ENCODE peak calls at places on chromosomes 7 and 10, in ten cellular contexts. One of them, this sample, is unnamed.

GRCh38 chr7:31253486-31253885 is 87.0 kb downstream of the NEUROD6 start:
- DNase-seq in fibroblast of lung: no peak
- DNase-seq in lower leg skin: no peak
- DNase-seq in nephron progenitor cell: no peak
- DNase-seq in epithelial cell of esophagus: no peak
- DNase-seq in GM23338: peak; percentile 53
- DNase-seq in spleen: no peak
- DNase-seq in kidney: no peak
- DNase-seq in MM.1S: no peak
- DNase-seq in fibroblast of mammary gland: no peak
- DNase-seq in this sample: no peak

GRCh38 chr7:149355390-149356048 is 93.5 kb downstream of the ZNF783 start:
- DNase-seq in fibroblast of lung: no peak
- DNase-seq in lower leg skin: no peak
- DNase-seq in nephron progenitor cell: no peak
- DNase-seq in epithelial cell of esophagus: peak; percentile 76
- DNase-seq in GM23338: peak; percentile 93
- DNase-seq in spleen: no peak
- DNase-seq in kidney: no peak
- DNase-seq in MM.1S: no peak
- DNase-seq in fibroblast of mammary gland: peak; percentile 32
- DNase-seq in this sample: no peak

GRCh38 chr7:45174966-45175765 is 17.6 kb downstream of the RAMP3 start:
- DNase-seq in fibroblast of lung: no peak
- DNase-seq in lower leg skin: no peak
- DNase-seq in nephron progenitor cell: no peak
- DNase-seq in epithelial cell of esophagus: no peak
- DNase-seq in GM23338: no peak
- DNase-seq in spleen: peak; percentile 48
- DNase-seq in kidney: peak; percentile 42
- DNase-seq in MM.1S: no peak
- DNase-seq in fibroblast of mammary gland: no peak
- DNase-seq in this sample: no peak

GRCh38 chr10:114548662-114549061 is 109.4 kb downstream of the ABLIM1 start:
- DNase-seq in fibroblast of lung: peak; percentile 74
- DNase-seq in lower leg skin: no peak
- DNase-seq in nephron progenitor cell: peak; percentile 37
- DNase-seq in epithelial cell of esophagus: peak; percentile 57
- DNase-seq in GM23338: peak; percentile 72
- DNase-seq in spleen: no peak
- DNase-seq in kidney: no peak
- DNase-seq in MM.1S: no peak
- DNase-seq in fibroblast of mammary gland: peak; percentile 70
- DNase-seq in this sample: no peak

GRCh38 chr10:126158537-126158936 is 229.7 kb downstream of the ADAM12 start:
- DNase-seq in fibroblast of lung: no peak
- DNase-seq in lower leg skin: no peak
- DNase-seq in nephron progenitor cell: no peak
- DNase-seq in epithelial cell of esophagus: no peak
- DNase-seq in GM23338: no peak
- DNase-seq in spleen: no peak
- DNase-seq in kidney: no peak
- DNase-seq in MM.1S: no peak
- DNase-seq in fibroblast of mammary gland: no peak
- DNase-seq in this sample: no peak

GRCh38 chr10:84088626-84089025 is 50.7 kb upstream of the GHITM start:
- DNase-seq in fibroblast of lung: no peak
- DNase-seq in lower leg skin: no peak
- DNase-seq in nephron progenitor cell: no peak
- DNase-seq in epithelial cell of esophagus: no peak
- DNase-seq in GM23338: no peak
- DNase-seq in spleen: no peak
- DNase-seq in kidney: no peak
- DNase-seq in MM.1S: no peak
- DNase-seq in fibroblast of mammary gland: peak; percentile 23
- DNase-seq in this sample: no peak

GRCh38 chr7:17706734-17707133 is 233.6 kb downstream of the SNX13 start:
- DNase-seq in fibroblast of lung: peak; percentile 85
- DNase-seq in lower leg skin: no peak
- DNase-seq in nephron progenitor cell: peak; percentile 52
- DNase-seq in epithelial cell of esophagus: peak; percentile 80
- DNase-seq in GM23338: peak; percentile 86
- DNase-seq in spleen: no peak
- DNase-seq in kidney: no peak
- DNase-seq in MM.1S: peak; percentile 75
- DNase-seq in fibroblast of mammary gland: peak; percentile 78
- DNase-seq in this sample: no peak

GRCh38 chr7:134502463-134502862 is 24.9 kb upstream of the AKR1B10 start:
- DNase-seq in fibroblast of lung: peak; percentile 84
- DNase-seq in lower leg skin: peak; percentile 87
- DNase-seq in nephron progenitor cell: no peak
- DNase-seq in epithelial cell of esophagus: peak; percentile 80
- DNase-seq in GM23338: no peak
- DNase-seq in spleen: no peak
- DNase-seq in kidney: no peak
- DNase-seq in MM.1S: no peak
- DNase-seq in fibroblast of mammary gland: peak; percentile 84
- DNase-seq in this sample: no peak

GRCh38 chr10:117431160-117431559 is 55.9 kb upstream of the PDZD8 start:
- DNase-seq in fibroblast of lung: no peak
- DNase-seq in lower leg skin: no peak
- DNase-seq in nephron progenitor cell: no peak
- DNase-seq in epithelial cell of esophagus: peak; percentile 70
- DNase-seq in GM23338: no peak
- DNase-seq in spleen: no peak
- DNase-seq in kidney: no peak
- DNase-seq in MM.1S: no peak
- DNase-seq in fibroblast of mammary gland: peak; percentile 76
- DNase-seq in this sample: no peak
- TF ChIP-seq CTCF in fibroblast of lung: no peak
- TF ChIP-seq CTCF in lower leg skin: no peak
- TF ChIP-seq CTCF in nephron progenitor cell: no peak
- TF ChIP-seq CTCF in epithelial cell of esophagus: peak; percentile 49
- TF ChIP-seq CTCF in GM23338: peak; percentile 12
- TF ChIP-seq CTCF in spleen: no peak
- TF ChIP-seq CTCF in kidney: no peak
- TF ChIP-seq CTCF in MM.1S: no peak
- TF ChIP-seq CTCF in fibroblast of mammary gland: peak; percentile 55
- TF ChIP-seq CTCF in this sample: no peak

DNA sequence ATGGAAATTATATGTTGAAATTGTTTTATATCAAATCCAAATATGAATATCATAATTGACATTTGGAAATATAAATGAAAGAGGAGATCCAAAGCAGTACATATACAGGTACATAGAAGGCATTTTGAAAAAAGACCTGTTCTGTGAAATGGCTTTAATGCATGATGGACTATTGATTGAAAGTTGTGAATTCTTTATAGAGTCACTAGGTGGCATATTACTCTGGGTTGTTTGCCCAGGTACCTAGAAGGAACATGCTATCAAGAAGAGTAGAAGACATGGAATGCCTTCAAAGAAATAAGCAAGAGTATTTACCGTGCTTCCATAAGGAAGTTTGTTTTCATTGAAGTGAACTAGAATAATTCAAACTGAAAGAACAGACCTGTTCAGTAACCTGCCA is 160.0 kb upstream of the ANK3 start:
- DNase-seq in fibroblast of lung: peak; percentile 27
- DNase-seq in lower leg skin: no peak
- DNase-seq in nephron progenitor cell: no peak
- DNase-seq in epithelial cell of esophagus: peak; percentile 65
- DNase-seq in GM23338: peak; percentile 44
- DNase-seq in spleen: no peak
- DNase-seq in kidney: no peak
- DNase-seq in MM.1S: peak; percentile 55
- DNase-seq in fibroblast of mammary gland: peak; percentile 27
- DNase-seq in this sample: no peak
- TF ChIP-seq CTCF in fibroblast of lung: peak; percentile 36
- TF ChIP-seq CTCF in lower leg skin: no peak
- TF ChIP-seq CTCF in nephron progenitor cell: peak; percentile 28
- TF ChIP-seq CTCF in epithelial cell of esophagus: peak; percentile 56
- TF ChIP-seq CTCF in GM23338: peak; percentile 56
- TF ChIP-seq CTCF in spleen: no peak
- TF ChIP-seq CTCF in kidney: peak; percentile 5
- TF ChIP-seq CTCF in MM.1S: peak; percentile 56
- TF ChIP-seq CTCF in fibroblast of mammary gland: peak; percentile 32
- TF ChIP-seq CTCF in this sample: no peak

GRCh38 chr10:86349474-86349873 is 17.1 kb downstream of the GRID1 start:
- DNase-seq in fibroblast of lung: no peak
- DNase-seq in lower leg skin: no peak
- DNase-seq in nephron progenitor cell: peak; percentile 60
- DNase-seq in epithelial cell of esophagus: no peak
- DNase-seq in GM23338: peak; percentile 89
- DNase-seq in spleen: peak; percentile 43
- DNase-seq in kidney: peak; percentile 8
- DNase-seq in MM.1S: no peak
- DNase-seq in fibroblast of mammary gland: no peak
- DNase-seq in this sample: no peak
- TF ChIP-seq CTCF in fibroblast of lung: peak; percentile 35
- TF ChIP-seq CTCF in lower leg skin: no peak
- TF ChIP-seq CTCF in nephron progenitor cell: peak; percentile 72
- TF ChIP-seq CTCF in epithelial cell of esophagus: no peak
- TF ChIP-seq CTCF in GM23338: peak; percentile 91
- TF ChIP-seq CTCF in spleen: no peak
- TF ChIP-seq CTCF in kidney: no peak
- TF ChIP-seq CTCF in MM.1S: peak; percentile 30
- TF ChIP-seq CTCF in fibroblast of mammary gland: peak; percentile 22
- TF ChIP-seq CTCF in this sample: no peak

GRCh38 chr7:2567663-2568238 is 9.0 kb downstream of the IQCE start:
- DNase-seq in fibroblast of lung: peak; percentile 53
- DNase-seq in lower leg skin: no peak
- DNase-seq in nephron progenitor cell: peak; percentile 36
- DNase-seq in epithelial cell of esophagus: peak; percentile 34
- DNase-seq in GM23338: peak; percentile 76
- DNase-seq in spleen: no peak
- DNase-seq in kidney: no peak
- DNase-seq in MM.1S: no peak
- DNase-seq in fibroblast of mammary gland: peak; percentile 61
- DNase-seq in this sample: no peak

GRCh38 chr7:2566348-2566889 is 7.6 kb downstream of the IQCE start:
- DNase-seq in fibroblast of lung: no peak
- DNase-seq in lower leg skin: no peak
- DNase-seq in nephron progenitor cell: no peak
- DNase-seq in epithelial cell of esophagus: no peak
- DNase-seq in GM23338: no peak
- DNase-seq in spleen: peak; percentile 29
- DNase-seq in kidney: no peak
- DNase-seq in MM.1S: no peak
- DNase-seq in fibroblast of mammary gland: peak; percentile 6
- DNase-seq in this sample: no peak

GRCh38 chr7:2568521-2569223 is 9.9 kb downstream of the IQCE start:
- DNase-seq in fibroblast of lung: no peak
- DNase-seq in lower leg skin: no peak
- DNase-seq in nephron progenitor cell: no peak
- DNase-seq in epithelial cell of esophagus: no peak
- DNase-seq in GM23338: no peak
- DNase-seq in spleen: no peak
- DNase-seq in kidney: peak; percentile 57
- DNase-seq in MM.1S: no peak
- DNase-seq in fibroblast of mammary gland: no peak
- DNase-seq in this sample: no peak

GRCh38 chr7:2564970-2565546 is 6.3 kb downstream of the IQCE start:
- DNase-seq in fibroblast of lung: peak; percentile 52
- DNase-seq in lower leg skin: no peak
- DNase-seq in nephron progenitor cell: no peak
- DNase-seq in epithelial cell of esophagus: no peak
- DNase-seq in GM23338: no peak
- DNase-seq in spleen: peak; percentile 50
- DNase-seq in kidney: peak; percentile 14
- DNase-seq in MM.1S: no peak
- DNase-seq in fibroblast of mammary gland: no peak
- DNase-seq in this sample: no peak

DNA sequence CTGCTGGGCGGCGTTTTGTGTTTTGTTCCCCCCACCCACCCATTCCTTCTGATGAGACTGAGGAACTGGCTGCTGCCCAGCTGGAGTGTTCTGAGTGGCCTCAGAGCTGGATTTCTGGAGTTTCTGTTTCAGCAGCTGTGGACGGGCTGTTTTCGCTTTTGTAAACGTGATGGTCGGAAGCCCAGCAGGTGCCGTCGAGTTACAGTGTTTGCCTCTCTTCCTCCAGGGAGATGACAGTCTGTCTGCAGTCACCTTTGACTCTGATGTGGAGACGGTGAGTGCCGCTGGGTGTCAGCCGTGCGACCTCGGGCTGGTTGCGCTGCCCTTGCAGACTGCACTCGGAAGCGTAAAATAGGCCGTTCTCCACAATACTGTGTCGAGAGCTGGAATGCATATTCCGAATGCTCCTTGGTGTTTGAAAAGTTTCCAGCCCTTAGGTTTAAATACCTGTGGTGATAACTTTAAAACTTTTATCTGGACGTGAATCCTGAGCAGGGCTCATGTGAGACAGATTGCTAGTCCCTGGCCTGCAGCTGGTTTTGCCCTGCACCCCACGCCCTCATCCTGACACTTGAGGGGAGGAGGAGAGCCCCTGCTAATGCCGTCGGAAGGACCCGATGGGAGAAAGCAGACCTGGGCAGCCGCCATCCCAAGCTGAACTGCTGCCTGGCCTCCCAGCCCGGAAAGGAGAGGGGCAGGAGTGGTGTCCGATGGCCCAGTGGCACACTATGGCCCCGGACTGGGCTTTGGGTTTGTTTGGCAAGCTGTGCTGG is 8.3 kb downstream of the IQCE start:
- DNase-seq in fibroblast of lung: peak; percentile 26
- DNase-seq in lower leg skin: no peak
- DNase-seq in nephron progenitor cell: no peak
- DNase-seq in epithelial cell of esophagus: no peak
- DNase-seq in GM23338: no peak
- DNase-seq in spleen: peak; percentile 80
- DNase-seq in kidney: peak; percentile 66
- DNase-seq in MM.1S: peak; percentile 92
- DNase-seq in fibroblast of mammary gland: peak; percentile 16
- DNase-seq in this sample: no peak
- TF ChIP-seq CTCF in fibroblast of lung: no peak
- TF ChIP-seq CTCF in lower leg skin: no peak
- TF ChIP-seq CTCF in nephron progenitor cell: no peak
- TF ChIP-seq CTCF in epithelial cell of esophagus: no peak
- TF ChIP-seq CTCF in GM23338: no peak
- TF ChIP-seq CTCF in spleen: no peak
- TF ChIP-seq CTCF in kidney: no peak
- TF ChIP-seq CTCF in MM.1S: peak; percentile 66
- TF ChIP-seq CTCF in fibroblast of mammary gland: no peak
- TF ChIP-seq CTCF in this sample: no peak